ENCODE peak calls at places on chromosomes 5 and 9, in seven cellular contexts. L is fibroblast of mammary gland; I is lung; D is tibial artery; Q is CD4-positive, alpha-beta memory T cell; T is A549; F is endothelial cell of umbilical vein. Z is an unnamed sample.

GRCh38 chr5:370959-371810 is 49.7 kb downstream of the AHRR start:
- DNase-seq in L (no peak), I (no peak), D (peak; percentile 56), Q (no peak), T (no peak), F (no peak), Z (no peak)

GRCh38 chr9:74444389-74444788 is 52.7 kb upstream of the RORB start:
- DNase-seq in L (peak; percentile 9), I (no peak), D (no peak), Q (no peak), T (no peak), F (no peak), Z (peak; percentile 33)

GRCh38 chr9:136484153-136485048 is 1.6 kb upstream of the SEC16A start:
- DNase-seq in L (no peak), I (no peak), D (peak; percentile 77), Q (peak; percentile 18), T (peak; percentile 73), F (no peak), Z (no peak)

GRCh38 chr5:108747111-108748009 is at the start of gene FER:
- DNase-seq in L (peak; percentile 88), I (peak; percentile 45), D (no peak), Q (peak; percentile 73), T (peak; percentile 78), F (peak; percentile 73), Z (peak; percentile 82)

GRCh38 chr5:160461378-160461777 is 39.7 kb downstream of the PTTG1 start:
- DNase-seq in L (no peak), I (no peak), D (no peak), Q (no peak), T (no peak), F (no peak), Z (no peak)

GRCh38 chr5:38008198-38008597 is 168.4 kb upstream of the GDNF start:
- DNase-seq in L (no peak), I (no peak), D (no peak), Q (no peak), T (no peak), F (no peak), Z (no peak)

GRCh38 chr5:156383510-156383909 is 56.5 kb downstream of the SGCD start:
- DNase-seq in L (peak; percentile 90), I (no peak), D (no peak), Q (no peak), T (no peak), F (no peak), Z (peak; percentile 30)

GRCh38 chr9:14271078-14271673 is 42.8 kb downstream of the NFIB start:
- DNase-seq in L (peak; percentile 85), I (peak; percentile 32), D (peak; percentile 69), Q (no peak), T (peak; percentile 17), F (peak; percentile 95), Z (peak; percentile 91)

GRCh38 chr9:127538849-127539258 is 73.2 kb upstream of the STXBP1 start:
- DNase-seq in L (peak; percentile 79), I (no peak), D (no peak), Q (no peak), T (no peak), F (no peak), Z (peak; percentile 44)

GRCh38 chr9:38277601-38278200 is 114.8 kb upstream of the ALDH1B1 start:
- DNase-seq in L (no peak), I (no peak), D (no peak), Q (no peak), T (peak; percentile 9), F (no peak), Z (no peak)

GRCh38 chr9:100595391-100596199 is 17.7 kb downstream of the CAVIN4 start:
- DNase-seq in L (peak; percentile 72), I (no peak), D (no peak), Q (peak; percentile 45), T (peak; percentile 57), F (peak; percentile 83), Z (peak; percentile 71)

GRCh38 chr5:59756373-59757035 is 137.0 kb downstream of the PDE4D start:
- DNase-seq in L (no peak), I (no peak), D (no peak), Q (no peak), T (peak; percentile 93), F (no peak), Z (no peak)

GRCh38 chr9:136110082-136111061 is 8.3 kb downstream of the TMEM250 start:
- DNase-seq in L (peak; percentile 26), I (no peak), D (no peak), Q (no peak), T (no peak), F (no peak), Z (peak; percentile 31)

GRCh38 chr9:34382054-34382453 is 5.4 kb upstream of the MYORG start:
- DNase-seq in L (no peak), I (no peak), D (no peak), Q (no peak), T (no peak), F (no peak), Z (no peak)

GRCh38 chr5:37217976-37218375 is 31.2 kb downstream of the CPLANE1 start:
- DNase-seq in L (no peak), I (no peak), D (no peak), Q (no peak), T (no peak), F (no peak), Z (no peak)

GRCh38 chr5:31909073-31909472 is 265.0 kb downstream of the GOLPH3 start:
- DNase-seq in L (no peak), I (no peak), D (no peak), Q (no peak), T (no peak), F (no peak), Z (no peak)

GRCh38 chr9:75039804-75040203 is 11.7 kb upstream of the CARNMT1 start:
- DNase-seq in L (peak; percentile 39), I (no peak), D (no peak), Q (no peak), T (no peak), F (no peak), Z (no peak)

GRCh38 chr5:112232651-112233050 is 186.4 kb downstream of the EPB41L4A start:
- DNase-seq in L (no peak), I (no peak), D (no peak), Q (no peak), T (peak; percentile 65), F (no peak), Z (no peak)

GRCh38 chr5:112227911-112228631 is 191.0 kb downstream of the EPB41L4A start:
- DNase-seq in L (no peak), I (no peak), D (no peak), Q (no peak), T (no peak), F (no peak), Z (peak; percentile 2)

GRCh38 chr5:112226215-112226614 is 192.9 kb downstream of the EPB41L4A start:
- DNase-seq in L (no peak), I (no peak), D (no peak), Q (no peak), T (no peak), F (no peak), Z (no peak)

GRCh38 chr5:112234000-112234399 is 185.1 kb downstream of the EPB41L4A start:
- DNase-seq in L (no peak), I (no peak), D (no peak), Q (no peak), T (no peak), F (no peak), Z (no peak)

GRCh38 chr5:112228672-112229071 is 190.4 kb downstream of the EPB41L4A start:
- DNase-seq in L (no peak), I (peak; percentile 95), D (peak; percentile 86), Q (no peak), T (peak; percentile 90), F (peak; percentile 69), Z (peak; percentile 60)
- H3K4me3 ChIP-seq in L (no peak overlapping the region), I (no peak overlapping the region), D (no peak overlapping the region), Q (no peak overlapping the region), T (no peak overlapping the region), F (no peak overlapping the region), Z (no peak overlapping the region)

DNA sequence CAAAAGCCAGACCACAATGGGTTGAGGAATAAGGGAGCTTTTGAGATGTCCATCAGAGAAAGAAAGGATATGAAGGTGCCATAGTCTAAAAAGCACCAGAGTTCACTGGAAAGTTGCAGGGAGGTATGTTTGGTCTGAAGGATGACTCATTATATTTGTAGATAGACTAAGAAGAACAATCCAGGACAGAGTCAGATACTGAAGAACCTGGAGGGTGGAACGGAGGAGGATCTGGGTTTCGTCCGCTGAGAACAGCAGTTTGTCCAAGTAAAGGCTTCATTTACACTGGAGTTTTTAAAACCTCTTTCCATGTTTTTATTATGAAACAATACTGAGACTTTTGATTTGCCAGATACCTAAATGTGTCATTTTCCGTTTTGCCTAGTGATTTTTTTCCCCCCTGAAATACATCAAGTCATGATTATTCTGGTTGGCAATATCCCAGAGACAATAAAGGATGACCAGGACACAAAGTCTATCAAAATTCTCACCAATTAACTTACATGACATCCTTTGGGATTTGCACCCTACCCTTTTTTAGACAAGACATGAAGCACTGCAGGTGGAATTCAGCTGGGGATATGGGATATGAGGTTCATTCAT is 219.9 kb downstream of the MLLT3 start:
- DNase-seq in L (no peak), I (no peak), D (no peak), Q (no peak), T (peak; percentile 21), F (peak; percentile 66), Z (no peak)
- H3K4me3 ChIP-seq in L (no peak overlapping the region), I (no peak overlapping the region), D (no peak overlapping the region), Q (no peak overlapping the region), T (no peak overlapping the region), F (no peak overlapping the region), Z (no peak overlapping the region)

DNA sequence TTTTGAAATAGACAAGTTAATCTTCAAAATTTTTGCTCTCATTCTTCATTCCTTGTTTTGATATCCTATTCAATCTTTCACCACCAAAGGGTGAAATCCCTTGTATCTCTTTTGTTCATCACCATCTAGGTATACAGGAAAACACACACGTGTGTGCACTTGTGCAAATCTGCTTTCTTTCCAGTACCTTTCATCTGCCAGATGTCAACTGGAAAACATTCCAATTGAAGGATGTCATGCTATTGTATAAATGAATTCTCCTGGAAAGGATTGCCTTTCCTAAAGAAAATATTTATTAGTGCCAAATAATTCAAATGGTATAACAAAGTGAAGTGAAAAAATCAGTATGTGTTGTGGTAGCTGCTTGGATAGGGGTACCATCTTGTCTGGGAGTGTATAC is 123.7 kb downstream of the RANBP17 start:
- DNase-seq in L (peak; percentile 14), I (no peak), D (no peak), Q (no peak), T (no peak), F (peak; percentile 74), Z (peak; percentile 9)
- H3K4me3 ChIP-seq in L (no peak overlapping the region), I (no peak overlapping the region), D (no peak overlapping the region), Q (no peak overlapping the region), T (no peak overlapping the region), F (no peak overlapping the region), Z (no peak overlapping the region)

DNA sequence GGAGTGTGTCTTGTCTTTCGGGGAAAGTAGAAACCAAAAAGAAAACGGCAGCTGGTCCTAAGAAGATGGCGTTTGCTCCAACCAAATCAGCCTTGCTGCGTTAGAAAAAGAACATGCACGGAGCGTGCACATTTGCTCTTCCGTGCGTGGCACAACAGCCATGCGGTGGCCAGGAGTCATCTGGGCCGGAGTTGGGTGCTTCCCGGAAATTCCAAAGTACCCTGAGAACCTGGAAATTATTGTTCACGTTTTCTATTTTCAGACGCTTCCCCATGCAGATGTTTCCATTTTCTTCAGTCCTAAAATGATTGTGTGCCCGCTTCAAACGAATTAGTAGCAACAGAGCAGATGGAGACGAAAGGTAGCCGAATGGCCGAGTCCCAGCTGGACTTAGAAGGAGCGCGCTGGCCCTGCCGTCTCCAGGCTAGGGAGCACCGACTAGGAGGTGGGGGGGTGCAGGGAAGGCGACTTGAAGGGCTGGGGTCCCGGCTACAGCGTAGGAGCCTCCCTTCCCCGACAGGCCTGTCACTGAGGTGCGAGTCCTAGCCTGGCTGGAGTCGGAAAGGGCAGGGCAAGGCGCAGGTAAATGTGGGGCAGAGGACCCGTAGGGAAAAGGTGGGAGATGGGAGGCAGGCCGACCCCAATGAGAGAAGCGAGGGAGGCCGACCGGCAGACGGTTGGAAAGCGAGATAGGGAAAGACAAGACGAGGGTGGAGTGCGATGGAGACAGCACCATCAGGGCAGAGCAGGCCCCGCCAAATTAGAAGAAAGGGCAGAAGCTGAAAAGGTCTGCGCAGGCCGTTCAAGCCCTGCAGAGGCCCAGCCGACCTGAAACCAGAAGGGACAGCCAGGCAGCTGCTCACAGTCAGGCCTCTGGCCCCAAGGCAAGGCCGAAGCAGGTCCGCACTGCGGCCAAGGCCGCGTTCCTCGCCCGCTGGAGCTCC is 1.4 kb downstream of the BARX1 start:
- DNase-seq in L (no peak), I (no peak), D (no peak), Q (no peak), T (no peak), F (no peak), Z (no peak)
- H3K4me3 ChIP-seq in L (no peak overlapping the region), I (no peak overlapping the region), D (no peak overlapping the region), Q (no peak overlapping the region), T (no peak overlapping the region), F (no peak overlapping the region), Z (no peak overlapping the region)